ENCODE peak calls at places on chromosomes 12 and 14, in eight cellular contexts. D is G401; F is iris pigment epithelial cell; G is sciatic nerve; Y is CD4-positive, CD25-positive, alpha-beta regulatory T cell; T is tibial artery; H is adrenal gland; X is GM10248. J is an unnamed sample.

GRCh38 chr14:101460986-101461750 is 100.1 kb upstream of the DIO3 start:
- DNase-seq in Y (no peak), D (no peak), G (no peak), F (no peak), X (no peak), H (no peak), T (peak; percentile 25), J (no peak)

GRCh38 chr14:81256289-81256960 is 35.7 kb upstream of the GTF2A1 start:
- DNase-seq in Y (no peak), X (no peak), H (no peak), D (no peak), T (no peak), F (no peak), G (no peak), J (no peak)

GRCh38 chr12:11581179-11581755 is 68.2 kb upstream of the ETV6 start:
- DNase-seq in D (peak; percentile 65), T (peak; percentile 67), X (peak; percentile 38), Y (peak; percentile 50), G (peak; percentile 83), F (peak; percentile 74), H (peak; percentile 65), J (peak; percentile 81)

GRCh38 chr12:130799051-130799450 is 40.0 kb downstream of the STX2 start:
- DNase-seq in T (no peak), D (no peak), G (no peak), Y (no peak), X (no peak), F (no peak), H (no peak), J (no peak)

GRCh38 chr14:92747701-92748258 is 647 bp downstream of the LGMN start:
- DNase-seq in F (peak; percentile 24), X (no peak), D (peak; percentile 26), T (no peak), H (no peak), G (no peak), Y (no peak), J (no peak)

GRCh38 chr12:112169966-112170365 is 44.6 kb downstream of the TRAFD1 start:
- DNase-seq in T (no peak), H (no peak), D (no peak), F (no peak), Y (no peak), G (peak; percentile 44), X (no peak), J (no peak)

GRCh38 chr14:93533864-93534263 is 103.1 kb downstream of the UNC79 start:
- DNase-seq in G (no peak), H (no peak), F (no peak), D (no peak), X (peak; percentile 45), Y (no peak), T (no peak), J (no peak)

GRCh38 chr14:23068792-23069412 is 11.6 kb upstream of the CDH24 start:
- DNase-seq in F (peak; percentile 89), D (peak; percentile 95), Y (peak; percentile 65), T (peak; percentile 89), G (peak; percentile 85), H (peak; percentile 86), X (peak; percentile 91), J (peak; percentile 90)

GRCh38 chr12:101695698-101696097 is 1.7 kb upstream of the CHPT1 start:
- DNase-seq in H (no peak), F (peak; percentile 85), G (no peak), X (no peak), Y (no peak), T (no peak), D (no peak), J (no peak)

GRCh38 chr14:28759056-28759657 is 7.4 kb upstream of the FOXG1 start:
- DNase-seq in X (no peak), T (no peak), H (no peak), G (no peak), F (peak; percentile 25), Y (no peak), D (no peak), J (no peak)

GRCh38 chr12:67243260-67243659 is 25.9 kb upstream of the CAND1 start:
- DNase-seq in H (no peak), X (no peak), F (no peak), T (no peak), G (no peak), Y (no peak), D (no peak), J (no peak)

GRCh38 chr12:38502016-38502415 is 185.4 kb downstream of the ALG10B start:
- DNase-seq in Y (no peak), T (no peak), G (no peak), X (no peak), H (no peak), D (no peak), F (peak; percentile 0), J (no peak)

GRCh38 chr14:22545842-22546721 is 42.9 kb downstream of the DAD1 start:
- DNase-seq in Y (no peak), T (no peak), D (no peak), H (peak; percentile 36), F (peak; percentile 90), G (peak; percentile 72), X (no peak), J (no peak)

GRCh38 chr12:114733919-114734318 is 49.9 kb upstream of the TBX3 start:
- DNase-seq in Y (no peak), G (no peak), X (no peak), H (no peak), F (no peak), T (no peak), D (no peak), J (no peak)

GRCh38 chr12:39402922-39403321 is 40.0 kb downstream of the KIF21A start:
- DNase-seq in H (no peak), G (no peak), X (no peak), F (peak; percentile 16), D (no peak), T (no peak), Y (no peak), J (no peak)